ENCODE peak calls at places on chromosomes 6 and 20, in nine cellular contexts. B is cardiac fibroblast, R is suprapubic skin, D is HFFc6, X is GM12878, Q is colonic mucosa, N is GM13977, O is IMR-90, L is right lobe of liver. Z is an unnamed sample.

GRCh38 chr20:63065911-63066310 is 59.1 kb upstream of the BHLHE23 start:
- DNase-seq in R (peak), L (peak), X (no peak), B (no peak), Q (no peak), D (no peak), O (no peak), N (no peak), Z (peak)

GRCh38 chr6:25980935-25981334 is 18.3 kb downstream of the TRIM38 start:
- DNase-seq in B (no peak), D (no peak), O (no peak), R (no peak), L (no peak), Q (no peak), X (no peak), N (no peak), Z (no peak)

GRCh38 chr6:120764312-120764711 is 570.0 kb downstream of the TBC1D32 start:
- DNase-seq in L (no peak), X (no peak), O (no peak), B (no peak), N (no peak), Q (no peak), R (no peak), D (no peak), Z (no peak)

GRCh38 chr6:5167501-5167900 is 82.4 kb downstream of the PPP1R3G start:
- DNase-seq in D (no peak), B (peak), R (no peak), L (no peak), N (no peak), X (no peak), O (peak), Q (no peak), Z (no peak)

GRCh38 chr20:41479113-41479512 is 112.5 kb upstream of the EMILIN3 start:
- DNase-seq in L (no peak), B (no peak), R (no peak), N (no peak), X (no peak), O (no peak), Q (no peak), D (no peak), Z (no peak)

GRCh38 chr6:139262519-139263300 is 29.1 kb downstream of the TXLNB start:
- DNase-seq in B (no peak), X (no peak), L (no peak), R (no peak), D (no peak), Q (no peak), N (peak), O (peak), Z (no peak)

GRCh38 chr20:46060301-46060881 is 29.4 kb downstream of the NCOA5 start:
- DNase-seq in L (no peak), O (no peak), D (no peak), N (no peak), X (peak), B (peak), R (no peak), Q (no peak), Z (no peak)

GRCh38 chr20:42747765-42748411 is 441.8 kb downstream of the PTPRT start:
- DNase-seq in R (no peak), O (no peak), D (no peak), L (no peak), N (no peak), X (no peak), B (no peak), Q (no peak), Z (no peak)

GRCh38 chr6:125075741-125076481 is 77.7 kb upstream of the TPD52L1 start:
- DNase-seq in D (no peak), O (no peak), L (no peak), B (no peak), Q (no peak), X (no peak), R (no peak), N (no peak), Z (no peak)

GRCh38 chr20:47981242-47981641 is 196.0 kb upstream of the SULF2 start:
- DNase-seq in N (no peak), R (no peak), X (no peak), L (no peak), D (no peak), B (no peak), O (no peak), Q (no peak), Z (no peak)

GRCh38 chr20:36490191-36490590 is 51.1 kb upstream of the MYL9 start:
- DNase-seq in L (no peak), B (no peak), X (no peak), D (no peak), N (no peak), Q (no peak), O (no peak), R (peak), Z (no peak)

GRCh38 chr20:25136643-25137559 is 55.0 kb upstream of the VSX1 start:
- DNase-seq in X (no peak), O (peak), B (peak), L (no peak), D (peak), Q (peak), N (no peak), R (no peak), Z (no peak)

GRCh38 chr20:13430346-13431002 is 208.3 kb downstream of the TASP1 start:
- DNase-seq in N (no peak), O (peak), D (no peak), B (no peak), R (no peak), L (no peak), X (peak), Q (no peak), Z (no peak)

GRCh38 chr6:19209202-19209601 is 628.0 kb upstream of the ID4 start:
- DNase-seq in Q (no peak), L (no peak), D (no peak), O (no peak), N (no peak), X (no peak), B (peak), R (no peak), Z (no peak)

GRCh38 chr6:5996701-5997419 is 9.9 kb downstream of the NRN1 start:
- DNase-seq in X (no peak), O (peak), B (peak), D (no peak), N (peak), Q (no peak), R (peak), L (no peak), Z (no peak)

GRCh38 chr20:31496761-31497295 is 17.4 kb upstream of the HM13 start:
- DNase-seq in D (no peak), L (peak), Q (no peak), O (no peak), R (peak), B (peak), X (no peak), N (no peak), Z (no peak)

GRCh38 chr20:63342561-63343459 is 18.3 kb downstream of the CHRNA4 start:
- DNase-seq in X (no peak), D (no peak), R (no peak), B (no peak), N (no peak), L (no peak), Q (no peak), O (no peak), Z (no peak)

GRCh38 chr6:5832621-5833107 is 174.1 kb downstream of the NRN1 start:
- DNase-seq in Q (no peak), L (no peak), D (no peak), X (no peak), O (no peak), R (no peak), B (no peak), N (no peak), Z (no peak)

GRCh38 chr6:27582928-27583725 is 110.2 kb upstream of the ZNF184 start:
- DNase-seq in O (peak), B (peak), D (peak), R (no peak), L (no peak), Q (peak), X (no peak), N (peak), Z (no peak)

GRCh38 chr6:27834879-27835549 is 77.2 kb downstream of the OR2B2 start:
- DNase-seq in Q (no peak), X (no peak), D (no peak), R (no peak), B (no peak), O (no peak), N (no peak), L (no peak), Z (no peak)

GRCh38 chr6:88220493-88220892 is 54.3 kb upstream of the CNR1 start:
- DNase-seq in B (peak), Q (no peak), X (no peak), O (no peak), N (no peak), L (no peak), D (no peak), R (no peak), Z (no peak)

GRCh38 chr20:3390759-3391500 is 16.5 kb downstream of the DNAAF9 start:
- DNase-seq in X (no peak), B (no peak), Q (no peak), N (no peak), O (no peak), L (no peak), D (no peak), R (no peak), Z (no peak)

GRCh38 chr6:150704447-150705192 is 104.9 kb downstream of the PLEKHG1 start:
- DNase-seq in O (no peak), R (no peak), N (no peak), X (no peak), L (no peak), D (no peak), Q (no peak), B (no peak), Z (no peak)

GRCh38 chr6:4371207-4371921 is 236.0 kb upstream of the ECI2 start:
- DNase-seq in R (no peak), X (no peak), Q (no peak), D (peak), B (peak), O (peak), L (no peak), N (no peak), Z (no peak)

GRCh38 chr6:145042559-145042958 is 692.8 kb downstream of the EPM2A start:
- DNase-seq in Q (no peak), B (no peak), X (no peak), N (no peak), D (no peak), O (no peak), L (no peak), R (no peak), Z (no peak)

GRCh38 chr6:148790817-148791216 is 44.0 kb downstream of the UST start:
- DNase-seq in D (no peak), Q (no peak), B (no peak), N (no peak), R (no peak), L (no peak), X (peak), O (no peak), Z (no peak)

GRCh38 chr6:22952076-22952475 is 382.7 kb downstream of the HDGFL1 start:
- DNase-seq in Q (no peak), O (peak), D (no peak), N (no peak), R (no peak), B (no peak), L (no peak), X (no peak), Z (no peak)

GRCh38 chr6:11391934-11392777 is 145.4 kb upstream of the TMEM170B start:
- DNase-seq in B (no peak), O (no peak), L (no peak), N (no peak), R (no peak), X (no peak), D (no peak), Q (no peak), Z (no peak)
- TF ChIP-seq CTCF in B (no peak), O (no peak), L (no peak), N (no peak), R (no peak), X (no peak), D (no peak), Q (no peak), Z (no peak)

GRCh38 chr6:15642276-15642675 is 20.6 kb downstream of the DTNBP1 start:
- DNase-seq in X (no peak), R (no peak), O (no peak), N (no peak), Q (no peak), D (no peak), L (no peak), B (no peak), Z (no peak)
- TF ChIP-seq CTCF in X (no peak), R (no peak), O (peak), N (peak), Q (no peak), D (peak), L (peak), B (peak), Z (peak)

GRCh38 chr6:159852877-159853276 is 37.9 kb upstream of the MAS1 start:
- DNase-seq in D (peak), Q (no peak), R (no peak), O (no peak), B (peak), X (no peak), N (no peak), L (no peak), Z (no peak)
- TF ChIP-seq CTCF in D (peak), Q (peak), R (no peak), O (peak), B (no peak), X (peak), N (no peak), L (peak), Z (peak)

GRCh38 chr6:44219053-44219814 is 2.5 kb downstream of the MYMX start:
- DNase-seq in L (peak), N (peak), R (peak), B (peak), Q (peak), X (no peak), D (no peak), O (peak), Z (no peak)

GRCh38 chr6:44221291-44221960 is 2.0 kb upstream of the SLC29A1 start:
- DNase-seq in B (peak), R (peak), L (peak), X (no peak), D (peak), Q (peak), O (peak), N (peak), Z (peak)

GRCh38 chr6:44220913-44221290 is 2.5 kb upstream of the SLC29A1 start:
- DNase-seq in R (no peak), B (no peak), Q (no peak), O (no peak), N (no peak), L (no peak), D (no peak), X (no peak), Z (no peak)

GRCh38 chr6:44221961-44222335 is 1.4 kb upstream of the SLC29A1 start:
- DNase-seq in X (no peak), O (no peak), Q (no peak), N (no peak), L (no peak), R (no peak), D (no peak), B (no peak), Z (no peak)

GRCh38 chr6:44219815-44220784 is 3.3 kb upstream of the SLC29A1 start:
- DNase-seq in N (no peak), R (no peak), B (no peak), L (no peak), D (no peak), Q (no peak), O (no peak), X (no peak), Z (no peak)
- TF ChIP-seq CTCF in N (no peak), R (no peak), B (no peak), L (no peak), D (no peak), Q (no peak), O (no peak), X (peak), Z (peak)

GRCh38 chr20:10795286-10796026 is 121.7 kb upstream of the JAG1 start:
- DNase-seq in X (no peak), Q (no peak), B (no peak), R (no peak), L (no peak), N (no peak), O (no peak), D (no peak), Z (no peak)
- TF ChIP-seq CTCF in X (no peak), Q (no peak), B (no peak), R (no peak), L (no peak), N (no peak), O (no peak), D (no peak), Z (no peak)

DNA sequence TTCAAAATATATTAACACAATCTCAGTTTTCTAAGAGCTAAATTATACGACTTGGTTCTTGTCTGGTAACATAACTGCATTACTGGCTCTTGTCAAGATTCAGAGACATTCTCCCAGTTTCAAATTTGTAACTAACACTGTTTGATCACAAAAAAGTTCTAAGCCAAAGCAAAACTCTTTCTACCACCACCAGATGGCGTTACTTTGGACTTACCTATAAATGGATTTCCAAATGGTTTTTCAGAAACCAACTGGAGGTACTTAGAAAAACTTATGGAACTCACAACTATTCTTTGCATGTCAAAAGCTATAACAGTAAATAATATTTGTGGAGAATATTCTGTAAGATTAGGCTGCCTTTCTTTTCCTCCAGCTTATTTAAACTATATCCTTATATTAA is 34.2 kb upstream of the GFRAL start:
- DNase-seq in R (no peak), D (peak), B (peak), X (no peak), O (peak), Q (no peak), N (peak), L (no peak), Z (no peak)
- TF ChIP-seq CTCF in R (no peak), D (peak), B (peak), X (peak), O (peak), Q (no peak), N (peak), L (peak), Z (peak)

DNA sequence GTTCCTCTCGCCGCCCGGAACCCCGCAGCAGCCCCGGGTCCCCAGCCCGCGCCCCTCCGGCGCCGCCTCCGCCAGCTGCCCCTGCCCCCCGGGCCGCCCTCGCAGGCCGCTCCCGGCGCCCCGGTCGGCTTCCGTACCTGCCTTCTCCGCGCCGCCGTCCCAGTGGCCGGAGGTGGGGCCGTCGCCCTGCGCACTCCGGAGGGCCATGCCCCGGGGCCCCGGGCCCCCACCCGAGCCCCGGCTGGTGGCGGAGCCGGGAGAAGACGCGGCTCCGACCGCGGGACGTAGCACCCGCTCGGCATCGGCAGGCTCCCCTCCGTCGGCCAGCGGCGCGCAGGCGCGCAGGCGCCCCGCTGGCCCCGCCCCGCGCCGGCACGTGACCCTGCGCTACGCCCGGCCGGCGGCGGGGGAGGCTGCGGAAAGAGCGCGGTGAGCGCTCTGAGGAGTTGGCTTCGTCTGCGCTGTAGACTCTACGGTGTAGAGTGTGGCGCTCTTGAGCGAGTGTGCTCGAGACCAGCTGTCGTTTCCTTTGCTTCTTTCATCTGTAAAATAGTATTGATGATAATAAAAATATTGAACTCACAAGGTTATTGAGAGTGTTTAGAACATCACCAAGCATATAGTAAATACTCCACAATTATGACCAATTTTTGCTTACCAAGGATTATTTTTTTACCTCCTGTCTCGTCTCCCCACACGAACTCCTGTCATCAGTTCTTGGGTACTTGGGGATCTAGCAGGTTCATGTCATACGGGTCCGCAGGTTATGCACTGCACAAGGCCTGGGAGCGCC is at the start of gene TBC1D20:
- DNase-seq in X (peak), D (peak), B (peak), Q (peak), O (peak), N (peak), L (peak), R (peak), Z (no peak)
- TF ChIP-seq CTCF in X (peak), D (peak), B (peak), Q (no peak), O (peak), N (peak), L (peak), R (no peak), Z (peak)

GRCh38 chr6:110048221-110048875 is 70.2 kb downstream of the GPR6 start:
- DNase-seq in Q (no peak), R (no peak), N (no peak), L (no peak), X (no peak), D (peak), B (peak), O (no peak), Z (no peak)

GRCh38 chr6:110053395-110054240 is 75.5 kb downstream of the GPR6 start:
- DNase-seq in B (peak), O (peak), L (no peak), Q (no peak), X (no peak), R (no peak), D (peak), N (peak), Z (no peak)

GRCh38 chr6:110054664-110055386 is 76.7 kb downstream of the GPR6 start:
- DNase-seq in N (no peak), O (no peak), Q (no peak), L (no peak), B (no peak), D (no peak), R (no peak), X (no peak), Z (no peak)

GRCh38 chr6:110055387-110055735 is 77.2 kb downstream of the GPR6 start:
- DNase-seq in Q (no peak), O (no peak), X (no peak), R (no peak), B (no peak), N (no peak), D (no peak), L (no peak), Z (no peak)

DNA sequence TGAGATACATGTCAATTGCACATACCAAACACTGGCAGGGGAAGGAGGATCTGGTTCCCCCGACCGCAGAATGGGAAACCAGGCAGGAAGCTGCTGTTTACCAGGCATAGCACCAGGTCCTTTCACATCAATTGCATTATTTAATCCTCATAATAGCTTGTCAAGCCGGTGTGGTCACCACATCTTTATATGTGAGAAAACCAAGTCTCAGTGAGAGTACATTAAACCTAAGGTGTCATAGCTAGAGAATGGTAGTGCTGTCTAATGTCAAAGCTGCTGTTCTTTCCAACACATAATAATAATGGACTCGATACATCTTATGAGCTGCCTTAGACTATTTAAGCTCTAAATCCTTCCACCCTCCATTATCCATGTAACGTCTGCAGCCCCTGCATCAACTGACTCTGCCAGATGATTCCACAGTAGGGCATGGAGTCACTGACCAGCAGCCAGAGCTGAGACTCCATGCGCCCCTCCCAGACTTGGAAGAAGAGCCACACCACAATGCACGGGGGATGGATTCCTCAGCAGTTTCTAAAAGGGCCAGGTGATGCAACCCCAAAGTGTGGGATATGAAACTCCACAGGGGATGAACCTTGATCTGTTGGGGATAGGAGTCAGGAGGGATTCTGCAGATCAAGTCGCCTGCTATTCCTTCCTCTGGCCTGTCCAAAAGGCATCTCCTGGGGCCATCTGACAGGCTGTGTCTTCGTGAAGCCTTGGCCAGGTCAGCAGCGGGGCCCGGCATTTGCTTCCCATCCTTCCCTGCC is 71.8 kb downstream of the GPR6 start:
- DNase-seq in R (no peak), N (no peak), Q (no peak), D (no peak), L (no peak), B (no peak), O (no peak), X (no peak), Z (no peak)
- TF ChIP-seq CTCF in R (no peak), N (no peak), Q (no peak), D (no peak), L (no peak), B (no peak), O (no peak), X (no peak), Z (no peak)

GRCh38 chr6:99543968-99544367 is 24.5 kb downstream of the CCNC start:
- DNase-seq in D (no peak), Q (no peak), L (no peak), R (no peak), X (no peak), N (no peak), B (no peak), O (no peak), Z (no peak)
- TF ChIP-seq CTCF in D (no peak), Q (no peak), L (no peak), R (no peak), X (no peak), N (no peak), B (no peak), O (no peak), Z (no peak)